ENCODE peak calls at places on chromosomes 3 and 15, in ten cellular contexts. One of them, this sample, is unnamed.
A peak's percentile ranks its signal among the peaks of the same experiment; 100 is the strongest.

GRCh38 chr3:65377637-65378036 is 661.1 kb downstream of the MAGI1 start:
- DNase-seq in HTR-8/SVneo: no peak
- DNase-seq in left ventricle myocardium inferior: no peak
- DNase-seq in H9: no peak
- DNase-seq in HCT116: no peak
- DNase-seq in iPS-NIHi11: no peak
- DNase-seq in effector memory CD4-positive, alpha-beta T cell: no peak
- DNase-seq in head of caudate nucleus: no peak
- DNase-seq in foreskin fibroblast: no peak
- DNase-seq in GDM1: no peak
- DNase-seq in this sample: no peak

GRCh38 chr15:98653686-98654085 is 5.3 kb downstream of the IGF1R start:
- DNase-seq in head of caudate nucleus: no peak
- DNase-seq in foreskin fibroblast: peak; percentile 59
- DNase-seq in left ventricle myocardium inferior: no peak
- DNase-seq in effector memory CD4-positive, alpha-beta T cell: no peak
- DNase-seq in HCT116: no peak
- DNase-seq in HTR-8/SVneo: no peak
- DNase-seq in iPS-NIHi11: no peak
- DNase-seq in H9: no peak
- DNase-seq in GDM1: no peak
- DNase-seq in this sample: no peak

GRCh38 chr3:189841474-189842205 is 210.5 kb downstream of the TP63 start:
- DNase-seq in H9: no peak
- DNase-seq in GDM1: no peak
- DNase-seq in iPS-NIHi11: no peak
- DNase-seq in foreskin fibroblast: peak; percentile 2
- DNase-seq in left ventricle myocardium inferior: no peak
- DNase-seq in HCT116: no peak
- DNase-seq in head of caudate nucleus: no peak
- DNase-seq in effector memory CD4-positive, alpha-beta T cell: no peak
- DNase-seq in HTR-8/SVneo: no peak
- DNase-seq in this sample: no peak

GRCh38 chr3:100650651-100651611 is 41.5 kb downstream of the ADGRG7 start:
- DNase-seq in left ventricle myocardium inferior: no peak
- DNase-seq in HTR-8/SVneo: peak; percentile 36
- DNase-seq in H9: no peak
- DNase-seq in iPS-NIHi11: no peak
- DNase-seq in foreskin fibroblast: peak; percentile 76
- DNase-seq in HCT116: no peak
- DNase-seq in effector memory CD4-positive, alpha-beta T cell: no peak
- DNase-seq in head of caudate nucleus: no peak
- DNase-seq in GDM1: peak; percentile 30
- DNase-seq in this sample: no peak

GRCh38 chr3:182909318-182910040 is 70.9 kb downstream of the DCUN1D1 start:
- DNase-seq in foreskin fibroblast: peak; percentile 31
- DNase-seq in HTR-8/SVneo: peak; percentile 20
- DNase-seq in iPS-NIHi11: peak; percentile 56
- DNase-seq in HCT116: no peak
- DNase-seq in left ventricle myocardium inferior: no peak
- DNase-seq in GDM1: no peak
- DNase-seq in effector memory CD4-positive, alpha-beta T cell: no peak
- DNase-seq in head of caudate nucleus: no peak
- DNase-seq in H9: no peak
- DNase-seq in this sample: no peak

GRCh38 chr3:164679245-164679644 is 399.1 kb downstream of the SI start:
- DNase-seq in H9: no peak
- DNase-seq in head of caudate nucleus: no peak
- DNase-seq in HTR-8/SVneo: no peak
- DNase-seq in effector memory CD4-positive, alpha-beta T cell: no peak
- DNase-seq in GDM1: no peak
- DNase-seq in HCT116: no peak
- DNase-seq in foreskin fibroblast: no peak
- DNase-seq in left ventricle myocardium inferior: no peak
- DNase-seq in iPS-NIHi11: no peak
- DNase-seq in this sample: no peak

GRCh38 chr15:63605816-63606215 is 8.6 kb downstream of the FBXL22 start:
- DNase-seq in foreskin fibroblast: no peak
- DNase-seq in head of caudate nucleus: no peak
- DNase-seq in left ventricle myocardium inferior: no peak
- DNase-seq in HTR-8/SVneo: no peak
- DNase-seq in H9: no peak
- DNase-seq in iPS-NIHi11: no peak
- DNase-seq in GDM1: peak; percentile 39
- DNase-seq in effector memory CD4-positive, alpha-beta T cell: peak; percentile 16
- DNase-seq in HCT116: no peak
- DNase-seq in this sample: no peak

GRCh38 chr3:17850448-17850847 is 108.0 kb upstream of the TBC1D5 start:
- DNase-seq in HTR-8/SVneo: no peak
- DNase-seq in H9: no peak
- DNase-seq in iPS-NIHi11: no peak
- DNase-seq in head of caudate nucleus: no peak
- DNase-seq in effector memory CD4-positive, alpha-beta T cell: no peak
- DNase-seq in foreskin fibroblast: peak; percentile 64
- DNase-seq in GDM1: peak; percentile 53
- DNase-seq in HCT116: no peak
- DNase-seq in left ventricle myocardium inferior: no peak
- DNase-seq in this sample: no peak

GRCh38 chr3:22377421-22377820 is 626.4 kb upstream of the ZNF385D start:
- DNase-seq in effector memory CD4-positive, alpha-beta T cell: no peak
- DNase-seq in GDM1: no peak
- DNase-seq in H9: no peak
- DNase-seq in left ventricle myocardium inferior: no peak
- DNase-seq in iPS-NIHi11: no peak
- DNase-seq in HCT116: no peak
- DNase-seq in HTR-8/SVneo: peak; percentile 37
- DNase-seq in head of caudate nucleus: no peak
- DNase-seq in foreskin fibroblast: peak; percentile 85
- DNase-seq in this sample: no peak

GRCh38 chr3:13221491-13221890 is 148.3 kb upstream of the IQSEC1 start:
- DNase-seq in head of caudate nucleus: no peak
- DNase-seq in HTR-8/SVneo: no peak
- DNase-seq in H9: no peak
- DNase-seq in GDM1: no peak
- DNase-seq in HCT116: no peak
- DNase-seq in foreskin fibroblast: no peak
- DNase-seq in left ventricle myocardium inferior: no peak
- DNase-seq in effector memory CD4-positive, alpha-beta T cell: no peak
- DNase-seq in iPS-NIHi11: no peak
- DNase-seq in this sample: no peak

This sample was measured in Panc1.